ENCODE peak calls at places on chromosomes 7 and 10, in seven cellular contexts. One of them, this sample, is unnamed.

GRCh38 chr7:74032191-74032490 is 4.2 kb downstream of the ELN start:
- DNase-seq in PC-3: no peak
- DNase-seq in Peyer's patch: no peak
- DNase-seq in right cardiac atrium: peak; percentile 78
- DNase-seq in K562: no peak
- DNase-seq in aorta: peak; percentile 87
- DNase-seq in neural progenitor cell: no peak
- DNase-seq in this sample: peak; percentile 75

GRCh38 chr10:122213766-122214165 is 57.3 kb upstream of the BTBD16 start:
- DNase-seq in neural progenitor cell: peak; percentile 39
- DNase-seq in K562: no peak
- DNase-seq in aorta: peak; percentile 72
- DNase-seq in Peyer's patch: no peak
- DNase-seq in right cardiac atrium: peak; percentile 71
- DNase-seq in PC-3: no peak
- DNase-seq in this sample: no peak

GRCh38 chr10:8054243-8054497 is 318 bp upstream of the GATA3 start:
- DNase-seq in aorta: no peak
- DNase-seq in PC-3: peak; percentile 39
- DNase-seq in K562: no peak
- DNase-seq in neural progenitor cell: no peak
- DNase-seq in Peyer's patch: no peak
- DNase-seq in right cardiac atrium: no peak
- DNase-seq in this sample: no peak

GRCh38 chr7:149736478-149737360 is 36.7 kb downstream of the ZNF467 start:
- DNase-seq in Peyer's patch: no peak
- DNase-seq in PC-3: no peak
- DNase-seq in right cardiac atrium: no peak
- DNase-seq in K562: no peak
- DNase-seq in aorta: no peak
- DNase-seq in neural progenitor cell: no peak
- DNase-seq in this sample: no peak

GRCh38 chr10:126049741-126050140 is 153.4 kb downstream of the FANK1 start:
- DNase-seq in neural progenitor cell: no peak
- DNase-seq in aorta: no peak
- DNase-seq in Peyer's patch: no peak
- DNase-seq in right cardiac atrium: peak; percentile 81
- DNase-seq in K562: no peak
- DNase-seq in PC-3: peak; percentile 32
- DNase-seq in this sample: no peak

GRCh38 chr10:22992075-22992474 is 64.2 kb downstream of the ARMC3 start:
- DNase-seq in right cardiac atrium: no peak
- DNase-seq in PC-3: no peak
- DNase-seq in Peyer's patch: no peak
- DNase-seq in K562: no peak
- DNase-seq in aorta: no peak
- DNase-seq in neural progenitor cell: no peak
- DNase-seq in this sample: no peak

GRCh38 chr7:129258649-129259389 is 34.0 kb downstream of the AHCYL2 start:
- DNase-seq in PC-3: no peak
- DNase-seq in K562: no peak
- DNase-seq in aorta: no peak
- DNase-seq in right cardiac atrium: no peak
- DNase-seq in neural progenitor cell: peak; percentile 93
- DNase-seq in Peyer's patch: no peak
- DNase-seq in this sample: no peak

GRCh38 chr10:5168897-5169296 is 16.1 kb downstream of the AKR1C8 start:
- DNase-seq in aorta: no peak
- DNase-seq in PC-3: no peak
- DNase-seq in neural progenitor cell: no peak
- DNase-seq in Peyer's patch: no peak
- DNase-seq in K562: no peak
- DNase-seq in right cardiac atrium: no peak
- DNase-seq in this sample: no peak

GRCh38 chr7:156019308-156019707 is 207.0 kb upstream of the SHH start:
- DNase-seq in neural progenitor cell: no peak
- DNase-seq in PC-3: no peak
- DNase-seq in Peyer's patch: no peak
- DNase-seq in aorta: peak; percentile 21
- DNase-seq in right cardiac atrium: no peak
- DNase-seq in K562: no peak
- DNase-seq in this sample: no peak

GRCh38 chr7:50303894-50304157 is 690 bp upstream of the IKZF1 start:
- DNase-seq in Peyer's patch: peak; percentile 58
- DNase-seq in neural progenitor cell: peak; percentile 74
- DNase-seq in aorta: no peak
- DNase-seq in right cardiac atrium: peak; percentile 54
- DNase-seq in PC-3: no peak
- DNase-seq in K562: peak; percentile 65
- DNase-seq in this sample: no peak

GRCh38 chr7:50304911-50305621 is 550 bp downstream of the IKZF1 start:
- DNase-seq in right cardiac atrium: peak; percentile 61
- DNase-seq in aorta: no peak
- DNase-seq in neural progenitor cell: peak; percentile 43
- DNase-seq in Peyer's patch: peak; percentile 89
- DNase-seq in PC-3: no peak
- DNase-seq in K562: no peak
- DNase-seq in this sample: no peak

GRCh38 chr7:50302486-50303081 is 1.9 kb upstream of the IKZF1 start:
- DNase-seq in PC-3: no peak
- DNase-seq in Peyer's patch: no peak
- DNase-seq in neural progenitor cell: no peak
- DNase-seq in K562: no peak
- DNase-seq in aorta: no peak
- DNase-seq in right cardiac atrium: no peak
- DNase-seq in this sample: no peak

GRCh38 chr7:50304158-50304910 is at the start of gene IKZF1:
- DNase-seq in right cardiac atrium: peak; percentile 86
- DNase-seq in PC-3: no peak
- DNase-seq in aorta: peak; percentile 86
- DNase-seq in Peyer's patch: peak; percentile 88
- DNase-seq in K562: peak; percentile 60
- DNase-seq in neural progenitor cell: peak; percentile 80
- DNase-seq in this sample: no peak

DNA sequence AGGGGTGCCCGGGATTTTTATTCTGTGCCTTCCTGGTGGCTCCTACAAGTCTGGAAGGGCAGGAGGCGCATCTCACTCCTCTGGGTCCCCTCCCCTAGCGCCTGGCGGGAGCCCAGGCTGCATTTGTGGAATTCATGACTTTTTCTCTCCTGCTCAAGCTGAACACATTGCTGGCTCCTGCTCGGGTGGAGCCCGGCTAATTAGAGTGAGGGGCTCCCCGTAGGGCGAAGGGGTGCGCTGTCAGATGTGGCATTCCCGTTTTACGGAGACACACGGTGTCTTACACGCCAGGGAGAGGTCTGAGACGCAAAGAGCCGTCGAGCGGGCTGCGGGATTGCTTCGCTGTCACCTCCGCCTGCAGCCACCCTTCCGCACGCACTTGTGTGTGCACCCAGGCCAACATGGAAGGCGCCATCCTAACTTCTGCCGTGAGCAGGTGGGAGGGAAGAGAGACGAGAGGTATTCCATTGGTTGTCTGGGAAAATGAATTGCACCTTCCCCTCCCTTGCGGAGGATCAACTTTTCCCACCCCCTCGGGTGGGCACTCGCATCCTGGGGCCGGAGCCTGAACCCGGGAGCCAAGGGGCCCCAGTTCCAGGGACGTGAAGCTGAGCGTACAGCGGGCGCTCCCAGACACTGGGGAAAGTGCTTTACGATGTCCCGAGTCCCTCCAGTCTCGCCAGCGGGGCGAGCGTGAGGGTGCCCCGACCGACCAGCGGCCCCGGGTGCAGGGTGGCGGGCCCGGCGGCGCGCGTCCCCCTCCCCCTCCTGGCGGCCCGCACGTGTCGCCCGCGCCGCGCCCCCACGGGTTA is 1.2 kb upstream of the IKZF1 start:
- DNase-seq in neural progenitor cell: peak; percentile 34
- DNase-seq in Peyer's patch: peak; percentile 55
- DNase-seq in PC-3: no peak
- DNase-seq in K562: no peak
- DNase-seq in aorta: no peak
- DNase-seq in right cardiac atrium: peak; percentile 54
- DNase-seq in this sample: no peak
- H3K4me3 ChIP-seq in neural progenitor cell: peak overlapping the region; percentile 48
- H3K4me3 ChIP-seq in Peyer's patch: peak overlapping the region; percentile 30
- H3K4me3 ChIP-seq in PC-3: no peak overlapping the region
- H3K4me3 ChIP-seq in K562: peak overlapping the region; percentile 20
- H3K4me3 ChIP-seq in aorta: no peak overlapping the region
- H3K4me3 ChIP-seq in right cardiac atrium: peak overlapping the region; percentile 67
- H3K4me3 ChIP-seq in this sample: no peak overlapping the region

GRCh38 chr10:79248341-79248931 is 98.8 kb upstream of the PPIF start:
- DNase-seq in aorta: peak; percentile 88
- DNase-seq in right cardiac atrium: peak; percentile 77
- DNase-seq in K562: no peak
- DNase-seq in Peyer's patch: peak; percentile 90
- DNase-seq in neural progenitor cell: no peak
- DNase-seq in PC-3: no peak
- DNase-seq in this sample: no peak
- H3K4me1 ChIP-seq in aorta: peaks cover 7% of the 10 kb centered on the region
- H3K4me1 ChIP-seq in right cardiac atrium: peaks cover 63% of the 10 kb centered on the region
- H3K4me1 ChIP-seq in K562: peaks cover 18% of the 10 kb centered on the region
- H3K4me1 ChIP-seq in Peyer's patch: peaks cover 74% of the 10 kb centered on the region
- H3K4me1 ChIP-seq in neural progenitor cell: peaks cover 10% of the 10 kb centered on the region
- H3K4me1 ChIP-seq in PC-3: no peaks in the 10 kb centered on the region
- H3K4me1 ChIP-seq in this sample: no peaks in the 10 kb centered on the region

DNA sequence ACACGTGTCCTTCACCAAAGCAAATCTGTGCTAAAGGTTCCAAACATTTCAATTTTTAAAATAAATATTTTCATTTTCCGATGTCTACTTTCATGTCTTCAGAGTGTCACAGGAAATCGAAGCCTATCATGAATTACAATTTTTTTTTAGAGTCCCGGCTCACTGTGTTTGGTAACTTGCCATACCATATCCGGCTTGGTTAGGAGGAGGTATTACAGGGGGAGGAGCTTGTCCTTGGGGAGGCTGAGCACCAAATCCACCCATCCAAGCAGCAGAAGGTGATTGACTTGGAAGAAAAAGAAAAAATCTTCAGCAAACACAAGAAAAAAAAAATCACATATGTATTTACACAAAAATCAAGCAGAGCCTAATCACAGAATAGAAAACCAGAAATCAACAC is 21.3 kb downstream of the TIAL1 start:
- DNase-seq in neural progenitor cell: no peak
- DNase-seq in PC-3: no peak
- DNase-seq in aorta: no peak
- DNase-seq in K562: no peak
- DNase-seq in right cardiac atrium: no peak
- DNase-seq in Peyer's patch: no peak
- DNase-seq in this sample: no peak
- H3K4me3 ChIP-seq in neural progenitor cell: no peak overlapping the region
- H3K4me3 ChIP-seq in PC-3: no peak overlapping the region
- H3K4me3 ChIP-seq in aorta: no peak overlapping the region
- H3K4me3 ChIP-seq in K562: no peak overlapping the region
- H3K4me3 ChIP-seq in right cardiac atrium: no peak overlapping the region
- H3K4me3 ChIP-seq in Peyer's patch: no peak overlapping the region
- H3K4me3 ChIP-seq in this sample: no peak overlapping the region

DNA sequence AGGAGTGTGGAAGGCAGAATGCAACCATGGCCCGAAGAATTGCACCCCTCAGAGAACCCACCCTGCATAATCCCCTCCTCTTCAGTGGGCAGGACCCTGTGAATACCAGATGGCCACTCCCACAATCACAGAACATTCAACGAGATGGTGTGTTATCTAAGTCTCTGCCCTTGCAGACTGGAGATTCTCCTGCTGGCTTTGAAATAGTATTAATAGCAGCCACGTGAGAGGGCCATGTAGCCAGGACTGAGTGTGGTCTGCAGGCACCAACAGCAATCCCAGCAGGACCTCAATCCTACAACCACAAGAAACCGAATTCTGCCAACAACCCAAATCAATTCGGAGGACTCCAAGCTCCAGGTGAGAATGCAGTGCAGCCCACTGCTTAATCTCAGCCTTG is 72.2 kb downstream of the VOPP1 start:
- DNase-seq in neural progenitor cell: no peak
- DNase-seq in PC-3: no peak
- DNase-seq in Peyer's patch: peak; percentile 22
- DNase-seq in right cardiac atrium: no peak
- DNase-seq in aorta: no peak
- DNase-seq in K562: no peak
- DNase-seq in this sample: no peak
- H3K4me1 ChIP-seq in neural progenitor cell: peaks cover 21% of the 10 kb centered on the region
- H3K4me1 ChIP-seq in PC-3: peaks cover 5% of the 10 kb centered on the region
- H3K4me1 ChIP-seq in Peyer's patch: no peaks in the 10 kb centered on the region
- H3K4me1 ChIP-seq in right cardiac atrium: peaks cover 5% of the 10 kb centered on the region
- H3K4me1 ChIP-seq in aorta: no peaks in the 10 kb centered on the region
- H3K4me1 ChIP-seq in K562: no peaks in the 10 kb centered on the region
- H3K4me1 ChIP-seq in this sample: peaks cover 24% of the 10 kb centered on the region

GRCh38 chr10:104057717-104058116 is 28.0 kb downstream of the COL17A1 start:
- DNase-seq in right cardiac atrium: no peak
- DNase-seq in PC-3: no peak
- DNase-seq in Peyer's patch: no peak
- DNase-seq in aorta: no peak
- DNase-seq in K562: no peak
- DNase-seq in neural progenitor cell: peak; percentile 82
- DNase-seq in this sample: no peak

GRCh38 chr10:104054430-104054829 is 31.2 kb downstream of the COL17A1 start:
- DNase-seq in PC-3: peak; percentile 58
- DNase-seq in right cardiac atrium: no peak
- DNase-seq in K562: no peak
- DNase-seq in Peyer's patch: no peak
- DNase-seq in neural progenitor cell: no peak
- DNase-seq in aorta: no peak
- DNase-seq in this sample: no peak

GRCh38 chr10:104052351-104052885 is 33.3 kb downstream of the COL17A1 start:
- DNase-seq in right cardiac atrium: no peak
- DNase-seq in K562: no peak
- DNase-seq in PC-3: no peak
- DNase-seq in neural progenitor cell: no peak
- DNase-seq in aorta: no peak
- DNase-seq in Peyer's patch: peak; percentile 90
- DNase-seq in this sample: no peak

GRCh38 chr10:104059364-104059763 is 26.3 kb downstream of the COL17A1 start:
- DNase-seq in neural progenitor cell: no peak
- DNase-seq in PC-3: no peak
- DNase-seq in Peyer's patch: no peak
- DNase-seq in aorta: no peak
- DNase-seq in K562: no peak
- DNase-seq in right cardiac atrium: no peak
- DNase-seq in this sample: no peak

GRCh38 chr10:104056619-104057273 is 28.9 kb downstream of the COL17A1 start:
- DNase-seq in K562: no peak
- DNase-seq in Peyer's patch: no peak
- DNase-seq in PC-3: no peak
- DNase-seq in right cardiac atrium: no peak
- DNase-seq in aorta: no peak
- DNase-seq in neural progenitor cell: no peak
- DNase-seq in this sample: no peak
- H3K4me3 ChIP-seq in K562: no peak overlapping the region
- H3K4me3 ChIP-seq in Peyer's patch: no peak overlapping the region
- H3K4me3 ChIP-seq in PC-3: no peak overlapping the region
- H3K4me3 ChIP-seq in right cardiac atrium: no peak overlapping the region
- H3K4me3 ChIP-seq in aorta: no peak overlapping the region
- H3K4me3 ChIP-seq in neural progenitor cell: no peak overlapping the region
- H3K4me3 ChIP-seq in this sample: no peak overlapping the region

This sample was measured in SJCRH30.